ENCODE peak calls at places on chromosomes 13 and 19, in ten cellular contexts. E is astrocyte; R is aorta; X is small intestine; K is CD8-positive, alpha-beta T cell; A is mesendoderm; Q is colonic mucosa; T is left ventricle myocardium inferior; L is tibial nerve; S is IMR-90. Y is an unnamed sample. For H3K4me1, the result is how much of the 10 kb centered on the place peaks cover.

GRCh38 chr13:91609353-91609752 is 210.9 kb downstream of the GPC5 start:
- DNase-seq in E (peak), R (no peak), X (no peak), K (no peak), A (no peak), Q (no peak), T (no peak), L (no peak), S (peak), Y (no peak)

GRCh38 chr19:45809643-45810159 is 5.4 kb downstream of the RSPH6A start:
- DNase-seq in E (peak), R (no peak), X (peak), K (no peak), A (peak), Q (no peak), T (no peak), L (no peak), S (peak), Y (no peak)

GRCh38 chr19:40283414-40284250 is 1.5 kb downstream of the AKT2 start:
- DNase-seq in E (no peak), R (no peak), X (peak), K (no peak), A (no peak), Q (peak), T (no peak), L (no peak), S (peak), Y (no peak)

GRCh38 chr13:79406597-79406908 is 498 bp upstream of the RBM26 start:
- DNase-seq in E (no peak), R (no peak), X (no peak), K (no peak), A (no peak), Q (no peak), T (no peak), L (no peak), S (no peak), Y (no peak)

GRCh38 chr13:42412812-42413795 is 141.2 kb downstream of the AKAP11 start:
- DNase-seq in E (no peak), R (no peak), X (no peak), K (no peak), A (no peak), Q (no peak), T (no peak), L (no peak), S (no peak), Y (no peak)

GRCh38 chr13:82165396-82166174 is 1716.7 kb downstream of the SLITRK1 start:
- DNase-seq in E (no peak), R (peak), X (no peak), K (no peak), A (no peak), Q (no peak), T (no peak), L (no peak), S (no peak), Y (peak)

GRCh38 chr19:7522923-7523667 is 671 bp downstream of the MCOLN1 start:
- DNase-seq in E (no peak), R (peak), X (no peak), K (no peak), A (no peak), Q (no peak), T (no peak), L (no peak), S (no peak), Y (no peak)

GRCh38 chr19:21101511-21102242 is 19.7 kb downstream of the ZNF714 start:
- DNase-seq in E (peak), R (no peak), X (no peak), K (no peak), A (no peak), Q (no peak), T (no peak), L (no peak), S (peak), Y (no peak)

GRCh38 chr13:26847281-26847680 is 86.7 kb upstream of the GPR12 start:
- DNase-seq in E (no peak), R (no peak), X (no peak), K (no peak), A (peak), Q (no peak), T (no peak), L (no peak), S (no peak), Y (no peak)

GRCh38 chr13:40682449-40683240 is 16.2 kb upstream of the FOXO1 start:
- DNase-seq in E (peak), R (no peak), X (peak), K (no peak), A (peak), Q (no peak), T (no peak), L (no peak), S (peak), Y (no peak)

GRCh38 chr13:75307370-75307984 is 174.5 kb downstream of the TBC1D4 start:
- DNase-seq in E (peak), R (no peak), X (no peak), K (no peak), A (no peak), Q (no peak), T (no peak), L (no peak), S (peak), Y (no peak)

GRCh38 chr13:20303636-20304035 is 71.5 kb upstream of the GJB6 start:
- DNase-seq in E (peak), R (no peak), X (no peak), K (no peak), A (no peak), Q (no peak), T (no peak), L (no peak), S (no peak), Y (no peak)

GRCh38 chr13:39767791-39768564 is 112.5 kb downstream of the COG6 start:
- DNase-seq in E (no peak), R (no peak), X (peak), K (no peak), A (peak), Q (peak), T (no peak), L (no peak), S (no peak), Y (peak)

GRCh38 chr13:27826379-27827353 is 34.4 kb downstream of the GSX1 start:
- DNase-seq in E (peak), R (peak), X (peak), K (peak), A (peak), Q (peak), T (peak), L (peak), S (peak), Y (peak)

GRCh38 chr19:52673014-52673413 is 34.9 kb upstream of the ZNF83 start:
- DNase-seq in E (no peak), R (no peak), X (no peak), K (no peak), A (no peak), Q (no peak), T (no peak), L (no peak), S (peak), Y (no peak)

GRCh38 chr13:27496006-27496405 is 45.6 kb upstream of the MTIF3 start:
- DNase-seq in E (no peak), R (no peak), X (no peak), K (no peak), A (no peak), Q (no peak), T (no peak), L (no peak), S (no peak), Y (no peak)

GRCh38 chr13:85806553-85807175 is 7.4 kb upstream of the SLITRK6 start:
- DNase-seq in E (peak), R (no peak), X (peak), K (no peak), A (peak), Q (no peak), T (no peak), L (no peak), S (peak), Y (no peak)

GRCh38 chr13:48502601-48503319 is 30.1 kb downstream of the RCBTB2 start:
- DNase-seq in E (no peak), R (no peak), X (no peak), K (no peak), A (no peak), Q (no peak), T (no peak), L (no peak), S (no peak), Y (no peak)

GRCh38 chr13:48497669-48498068 is 35.2 kb downstream of the RCBTB2 start:
- DNase-seq in E (no peak), R (no peak), X (no peak), K (no peak), A (no peak), Q (no peak), T (no peak), L (no peak), S (no peak), Y (no peak)

GRCh38 chr13:48501705-48502104 is 31.2 kb downstream of the RCBTB2 start:
- DNase-seq in E (no peak), R (no peak), X (no peak), K (no peak), A (no peak), Q (no peak), T (no peak), L (no peak), S (peak), Y (no peak)

GRCh38 chr13:48496796-48497195 is 36.1 kb downstream of the RCBTB2 start:
- DNase-seq in E (no peak), R (no peak), X (peak), K (no peak), A (no peak), Q (no peak), T (no peak), L (no peak), S (no peak), Y (no peak)

DNA sequence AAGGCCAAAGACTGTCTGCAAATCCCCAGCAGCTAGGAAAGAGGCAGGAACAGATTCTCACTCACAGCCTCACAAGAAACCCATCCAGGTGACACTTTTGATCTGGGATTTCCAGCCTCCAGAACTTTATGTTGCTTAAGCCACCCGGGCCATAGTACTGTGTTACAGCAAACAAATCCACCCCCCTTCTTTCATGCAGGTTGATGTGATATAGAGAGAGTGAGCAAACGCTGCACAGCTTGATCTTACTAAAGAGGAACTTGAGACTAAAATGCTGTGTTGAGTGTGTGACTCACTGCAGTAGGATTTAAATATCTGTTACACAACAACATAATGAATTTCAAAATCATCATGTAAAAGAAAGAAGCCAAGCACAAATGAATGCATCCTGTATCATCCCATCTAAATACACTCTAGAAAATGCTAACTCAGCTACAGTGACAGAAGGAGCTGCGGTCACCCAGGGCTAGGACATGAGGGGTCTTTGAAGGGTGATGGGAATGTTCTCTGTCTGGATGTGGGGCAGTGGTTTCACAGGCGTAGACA is 32.2 kb downstream of the RCBTB2 start:
- DNase-seq in E (peak), R (no peak), X (no peak), K (no peak), A (no peak), Q (no peak), T (no peak), L (no peak), S (peak), Y (no peak)
- H3K4me1 ChIP-seq in E (under half), R (under half), X (under half), K (under half), A (under half), Q (under half), T (under half), L (under half), S (under half), Y (under half)

GRCh38 chr19:10420444-10421239 is at the start of gene PDE4A:
- DNase-seq in E (no peak), R (no peak), X (no peak), K (no peak), A (peak), Q (no peak), T (no peak), L (no peak), S (no peak), Y (peak)
- H3K4me1 ChIP-seq in E (under half), R (under half), X (under half), K (half or more), A (under half), Q (under half), T (half or more), L (under half), S (under half), Y (under half)

DNA sequence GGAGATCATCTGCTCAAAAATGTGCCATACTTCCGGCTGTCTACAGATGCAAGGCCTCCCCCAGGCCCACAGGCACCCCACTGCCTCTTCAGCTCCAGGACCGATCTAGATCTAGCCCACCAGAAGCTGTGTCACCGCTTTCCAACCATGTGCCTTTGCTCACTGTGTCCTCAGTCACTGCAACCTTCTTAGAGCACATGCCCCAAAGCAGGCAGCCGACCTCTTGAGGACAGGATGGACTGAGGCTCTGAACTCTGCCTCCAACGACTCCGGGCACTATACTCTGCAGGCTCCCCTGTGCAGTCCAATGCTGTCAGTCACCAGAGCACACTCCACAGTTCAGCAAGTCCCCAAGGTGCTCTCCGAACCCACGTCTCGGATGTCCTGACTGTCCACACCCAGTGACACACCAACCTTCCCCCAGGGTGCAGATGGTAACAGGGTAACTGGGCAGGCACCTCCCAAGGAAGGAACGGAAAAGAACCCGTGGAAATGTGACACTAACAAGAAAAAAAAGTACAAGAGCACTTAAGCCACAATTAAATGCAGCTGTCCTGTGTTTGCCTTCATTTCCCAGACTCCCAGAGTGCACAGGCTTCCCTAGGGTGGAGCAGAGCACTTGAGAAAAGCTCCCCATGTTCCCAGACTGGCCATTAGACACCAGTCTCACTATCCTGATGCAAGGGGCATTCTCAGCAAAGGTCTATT is 4.8 kb downstream of the STK24 start:
- DNase-seq in E (peak), R (no peak), X (peak), K (no peak), A (peak), Q (peak), T (no peak), L (no peak), S (peak), Y (peak)
- H3K4me1 ChIP-seq in E (under half), R (under half), X (under half), K (half or more), A (under half), Q (under half), T (half or more), L (under half), S (under half), Y (half or more)

DNA sequence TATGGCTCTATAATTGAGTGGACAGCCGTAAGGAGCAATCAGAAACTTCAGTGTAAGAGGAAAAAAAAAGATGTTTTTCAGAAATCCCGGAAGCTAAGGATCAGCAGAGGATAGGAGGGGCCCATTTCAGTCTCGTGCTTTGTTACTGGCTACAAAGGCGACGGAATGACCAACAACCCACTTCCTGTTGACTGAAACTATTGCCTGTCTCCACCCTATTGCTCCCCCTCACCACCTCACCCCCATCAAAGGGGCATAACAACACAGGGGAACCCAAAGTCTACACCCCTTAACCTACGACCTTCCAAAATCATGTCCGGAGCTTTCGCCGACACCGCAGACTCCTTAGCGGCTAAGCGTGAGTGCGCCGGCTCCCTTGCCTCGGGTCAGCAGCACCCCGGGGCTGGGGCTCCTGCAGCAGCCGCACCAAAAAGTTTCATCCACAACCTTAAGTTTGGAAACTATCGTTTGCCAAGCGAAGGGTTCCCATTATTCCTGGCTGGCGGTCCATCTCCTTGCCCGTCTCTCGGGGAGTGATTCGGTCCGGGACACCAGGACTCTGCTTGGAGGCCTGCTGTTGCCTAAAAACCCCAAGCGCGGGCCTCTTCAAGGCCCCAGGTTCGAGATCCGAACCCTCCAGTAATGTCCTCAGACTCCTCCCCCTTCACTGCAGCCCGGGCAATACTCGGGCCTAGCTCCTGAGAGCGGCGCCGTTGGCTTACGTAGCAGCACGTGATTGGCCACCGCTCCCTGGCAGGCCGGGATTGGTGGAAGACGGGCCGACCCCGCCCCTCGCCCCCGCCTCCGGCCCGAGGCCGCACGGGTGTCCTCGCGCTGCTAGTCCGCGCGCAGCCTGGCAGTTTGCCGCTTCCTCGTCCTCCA is at the start of gene TPP2:
- DNase-seq in E (peak), R (peak), X (peak), K (peak), A (peak), Q (peak), T (peak), L (peak), S (peak), Y (peak)
- H3K4me1 ChIP-seq in E (under half), R (under half), X (under half), K (under half), A (under half), Q (under half), T (half or more), L (under half), S (under half), Y (under half)

DNA sequence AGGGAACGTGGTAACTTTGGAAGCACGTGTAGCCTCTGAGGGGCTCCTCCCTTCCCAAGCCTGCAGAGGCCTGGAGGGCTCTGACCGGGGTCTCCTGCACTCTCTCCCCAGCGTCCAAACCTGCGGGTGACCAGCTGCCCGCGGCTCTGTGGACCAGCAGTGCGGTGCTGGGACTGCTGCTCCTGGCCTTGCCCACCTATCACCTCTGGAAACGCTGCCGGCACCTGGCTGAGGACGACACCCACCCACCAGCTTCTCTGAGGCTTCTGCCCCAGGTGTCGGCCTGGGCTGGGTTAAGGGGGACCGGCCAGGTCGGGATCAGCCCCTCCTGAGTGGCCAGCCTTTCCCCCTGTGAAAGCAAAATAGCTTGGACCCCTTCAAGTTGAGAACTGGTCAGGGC is 2.7 kb upstream of the TPGS1 start:
- DNase-seq in E (no peak), R (no peak), X (no peak), K (no peak), A (no peak), Q (no peak), T (no peak), L (no peak), S (no peak), Y (no peak)
- H3K4me1 ChIP-seq in E (under half), R (under half), X (under half), K (under half), A (under half), Q (under half), T (under half), L (under half), S (under half), Y (under half)

DNA sequence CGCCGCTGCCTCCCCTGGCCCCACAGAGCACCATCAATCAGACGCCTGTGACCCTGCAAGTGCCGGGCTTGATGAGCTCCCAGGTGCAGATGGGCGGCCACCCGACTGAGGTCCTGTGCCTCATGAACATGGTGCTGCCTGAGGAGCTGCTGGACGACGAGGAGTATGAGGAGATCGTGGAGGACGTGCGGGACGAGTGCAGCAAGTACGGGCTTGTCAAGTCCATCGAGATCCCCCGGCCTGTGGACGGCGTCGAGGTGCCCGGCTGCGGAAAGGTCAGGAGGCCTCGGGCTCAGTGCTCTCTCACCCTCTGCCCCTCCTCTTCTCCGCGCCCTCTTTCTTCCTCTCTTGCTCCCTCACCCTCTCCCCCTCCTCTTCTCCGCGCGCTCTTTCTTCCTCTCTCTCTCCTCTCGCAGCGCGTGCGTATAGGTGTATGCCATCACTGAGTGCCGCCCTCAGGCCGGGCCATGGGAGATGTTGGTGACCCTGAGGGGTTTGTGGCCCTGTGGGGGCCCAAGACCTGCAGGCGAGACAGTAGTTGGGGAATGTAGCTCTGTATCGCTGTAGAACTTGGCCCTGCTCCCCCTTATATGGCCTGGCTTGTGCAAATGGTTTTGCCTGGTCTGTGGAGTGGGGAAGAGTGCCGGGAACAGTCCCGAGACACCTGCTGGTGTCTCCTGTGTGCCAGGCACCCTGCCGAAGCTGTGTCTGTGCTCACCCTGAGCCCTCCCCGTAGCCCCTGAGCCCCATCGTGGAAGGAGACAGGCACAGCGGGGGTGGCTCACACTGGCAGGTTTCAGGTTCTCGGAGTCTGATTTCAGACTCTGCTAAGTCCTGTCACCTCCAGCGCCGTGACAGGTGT is 5.4 kb upstream of the EPN1 start:
- DNase-seq in E (no peak), R (peak), X (no peak), K (no peak), A (no peak), Q (no peak), T (no peak), L (no peak), S (no peak), Y (no peak)
- H3K4me1 ChIP-seq in E (under half), R (under half), X (under half), K (under half), A (under half), Q (under half), T (half or more), L (under half), S (under half), Y (under half)

Y was measured in mucosa of descending colon.